ENCODE peak calls at places on chromosomes 2 and 18, in five cellular contexts. K is tibial artery, H is left lung, N is sigmoid colon, M is GM23248. Z is an unnamed sample.

GRCh38 chr2:45919711-45920111 is 268.2 kb downstream of the PRKCE start:
- DNase-seq in H (no peak), K (no peak), N (no peak), M (no peak), Z (no peak)

GRCh38 chr2:185796758-185797157 is 58.2 kb downstream of the FSIP2 start:
- DNase-seq in M (no peak), H (no peak), N (no peak), K (no peak), Z (no peak)

GRCh38 chr18:10033038-10033437 is 119.2 kb downstream of the VAPA start:
- DNase-seq in K (no peak), N (no peak), H (no peak), M (no peak), Z (no peak)

GRCh38 chr2:192885569-192886160 is 690.9 kb upstream of the TMEFF2 start:
- DNase-seq in H (no peak), K (no peak), N (no peak), M (no peak), Z (no peak)

GRCh38 chr2:63834401-63834800 is 7.3 kb upstream of the UGP2 start:
- DNase-seq in K (no peak), M (no peak), H (no peak), N (no peak), Z (no peak)

GRCh38 chr18:34985963-34986362 is 55.2 kb upstream of the MAPRE2 start:
- DNase-seq in K (no peak), H (no peak), M (no peak), N (no peak), Z (no peak)

GRCh38 chr2:179344280-179344961 is 79.8 kb upstream of the SESTD1 start:
- DNase-seq in N (no peak), K (no peak), H (no peak), M (peak), Z (no peak)

GRCh38 chr2:97906309-97906708 is 89.4 kb downstream of the TMEM131 start:
- DNase-seq in K (no peak), M (no peak), N (no peak), H (no peak), Z (no peak)

GRCh38 chr2:31134450-31134849 is 3.8 kb downstream of the GALNT14 start:
- DNase-seq in K (no peak), H (no peak), M (no peak), N (no peak), Z (no peak)

GRCh38 chr2:86625096-86625495 is 1.4 kb upstream of the RNF103 start:
- DNase-seq in N (no peak), H (no peak), K (no peak), M (no peak), Z (no peak)

GRCh38 chr18:51248685-51249084 is 51.2 kb upstream of the MEX3C start:
- DNase-seq in N (no peak), M (no peak), K (no peak), H (no peak), Z (no peak)

GRCh38 chr2:110157153-110157793 is 41.7 kb upstream of the MALL start:
- DNase-seq in H (no peak), M (peak), N (no peak), K (no peak), Z (no peak)

GRCh38 chr2:88919087-88919738 is 227.7 kb downstream of the RPIA start:
- DNase-seq in K (no peak), N (no peak), H (no peak), M (peak), Z (no peak)

GRCh38 chr2:11830708-11831301 is 84.4 kb downstream of the LPIN1 start:
- DNase-seq in H (no peak), N (no peak), M (no peak), K (no peak), Z (no peak)

GRCh38 chr2:11827547-11827946 is 81.1 kb downstream of the LPIN1 start:
- DNase-seq in N (no peak), M (no peak), H (no peak), K (no peak), Z (no peak)

GRCh38 chr2:11829947-11830707 is 83.7 kb downstream of the LPIN1 start:
- DNase-seq in H (peak), N (peak), K (peak), M (peak), Z (peak)

GRCh38 chr2:11828933-11829323 is 82.5 kb downstream of the LPIN1 start:
- DNase-seq in K (no peak), M (no peak), N (no peak), H (no peak), Z (no peak)

GRCh38 chr2:11829324-11829946 is 83.0 kb downstream of the LPIN1 start:
- DNase-seq in H (no peak), N (peak), M (peak), K (peak), Z (peak)
- H3K4me3 ChIP-seq in H (peak), N (no peak), M (peak), K (peak), Z (no peak)

DNA sequence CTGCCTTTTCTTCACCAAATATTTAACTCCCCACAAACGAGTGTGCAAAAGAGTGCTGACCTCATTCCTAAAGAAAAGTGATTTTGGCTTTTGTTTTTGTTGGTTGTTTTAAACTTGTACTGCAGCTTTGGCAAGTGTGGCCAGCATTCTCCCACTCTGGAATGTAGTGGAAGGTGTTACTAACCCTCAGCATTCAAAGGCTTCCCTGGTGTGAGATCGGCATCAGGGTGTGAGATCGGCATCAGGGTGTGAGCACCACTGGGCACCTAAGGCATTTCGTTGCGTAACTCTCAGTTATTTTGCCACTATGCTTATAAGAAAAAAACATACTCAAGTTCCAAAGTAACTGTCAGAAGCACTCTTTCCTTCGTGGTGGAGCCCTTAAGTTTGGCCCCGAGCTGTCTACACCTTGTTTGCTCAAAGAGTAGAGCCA is 1.7 kb downstream of the CYBRD1 start:
- DNase-seq in K (no peak), H (no peak), M (peak), N (no peak), Z (no peak)
- H3K4me3 ChIP-seq in K (peak), H (peak), M (peak), N (peak), Z (peak)

GRCh38 chr2:129877289-129877741 is 102.2 kb upstream of the RAB6C start:
- DNase-seq in N (peak), M (peak), H (peak), K (peak), Z (peak)

GRCh38 chr2:129877795-129878775 is 101.4 kb upstream of the RAB6C start:
- DNase-seq in N (peak), M (peak), H (no peak), K (no peak), Z (peak)

GRCh38 chr2:129880309-129880708 is 99.2 kb upstream of the RAB6C start:
- DNase-seq in H (no peak), N (no peak), K (no peak), M (no peak), Z (no peak)

GRCh38 chr2:129879614-129880180 is 99.8 kb upstream of the RAB6C start:
- DNase-seq in K (no peak), M (no peak), H (no peak), N (no peak), Z (peak)

GRCh38 chr2:129876576-129876975 is 102.9 kb upstream of the RAB6C start:
- DNase-seq in M (no peak), H (no peak), K (no peak), N (no peak), Z (no peak)
- H3K4me3 ChIP-seq in M (peak), H (peak), K (peak), N (peak), Z (no peak)

DNA sequence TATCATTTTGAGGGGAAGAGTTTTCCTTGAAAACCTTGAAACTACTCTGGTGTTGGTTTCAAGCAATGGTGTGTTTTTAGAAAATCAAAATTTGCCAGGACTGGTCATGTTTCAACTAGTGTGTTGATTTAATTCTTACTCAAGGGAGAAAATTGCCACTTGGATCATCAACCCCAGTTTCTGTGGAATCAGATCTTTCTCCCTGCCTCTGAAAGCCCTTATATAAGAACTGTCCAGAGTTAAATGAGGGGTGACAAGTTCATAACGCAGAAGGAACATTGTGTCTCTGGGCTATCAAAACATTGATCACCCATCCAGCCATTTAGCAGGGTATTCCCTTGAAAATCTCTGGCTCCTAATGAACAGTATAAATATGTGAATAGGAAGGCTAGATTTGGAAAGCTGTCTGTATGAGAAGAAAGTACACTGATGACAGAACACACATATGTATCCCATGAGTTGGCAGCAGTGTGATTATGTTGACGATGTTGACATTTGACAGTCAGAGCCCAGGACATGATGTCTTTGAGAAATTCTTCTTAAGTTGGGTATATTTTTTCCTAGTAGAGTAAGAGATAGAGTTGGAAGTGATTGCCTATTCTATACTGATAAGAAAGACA is 43.5 kb upstream of the RAPH1 start:
- DNase-seq in M (no peak), K (no peak), N (no peak), H (no peak), Z (no peak)
- H3K4me3 ChIP-seq in M (no peak), K (no peak), N (no peak), H (no peak), Z (no peak)